ENCODE peak calls at places on chromosomes 16 and 17, in ten cellular contexts. B is transverse colon; V is SK-N-SH; Z is HAP-1; C is CD8-positive, alpha-beta T cell; U is neuronal stem cell; Y is heart right ventricle; J is right lobe of liver; X is uterus; I is SJSA1. Q is an unnamed sample.

GRCh38 chr16:18958621-18959578 is 24.8 kb upstream of the TMC7 start:
- DNase-seq in B (no peak), V (no peak), Z (peak; percentile 94), C (no peak), U (no peak), Y (no peak), J (no peak), X (no peak), I (no peak), Q (no peak)

GRCh38 chr16:89037261-89038152 is 56.1 kb upstream of the ACSF3 start:
- DNase-seq in B (no peak), V (no peak), Z (no peak), C (no peak), U (peak; percentile 71), Y (peak; percentile 26), J (no peak), X (no peak), I (no peak), Q (peak; percentile 51)

GRCh38 chr17:67993998-67994361 is 2.3 kb downstream of the C17orf58 start:
- DNase-seq in B (no peak), V (peak; percentile 71), Z (no peak), C (no peak), U (no peak), Y (no peak), J (no peak), X (no peak), I (no peak), Q (no peak)

GRCh38 chr17:69452664-69453260 is 38.3 kb downstream of the MAP2K6 start:
- DNase-seq in B (no peak), V (no peak), Z (no peak), C (no peak), U (no peak), Y (no peak), J (no peak), X (no peak), I (no peak), Q (no peak)

GRCh38 chr16:24989417-24989978 is 25.7 kb downstream of the ARHGAP17 start:
- DNase-seq in B (no peak), V (no peak), Z (no peak), C (no peak), U (no peak), Y (no peak), J (no peak), X (no peak), I (no peak), Q (no peak)

GRCh38 chr17:74116087-74116717 is 87.3 kb upstream of the RPL38 start:
- DNase-seq in B (no peak), V (no peak), Z (no peak), C (no peak), U (no peak), Y (no peak), J (no peak), X (no peak), I (no peak), Q (no peak)

GRCh38 chr17:48047113-48047740 is 932 bp upstream of the NFE2L1 start:
- DNase-seq in B (no peak), V (no peak), Z (no peak), C (no peak), U (no peak), Y (no peak), J (no peak), X (no peak), I (no peak), Q (no peak)

GRCh38 chr17:76687278-76688164 is 23.2 kb downstream of the MXRA7 start:
- DNase-seq in B (no peak), V (no peak), Z (no peak), C (no peak), U (no peak), Y (peak; percentile 62), J (no peak), X (peak; percentile 78), I (no peak), Q (no peak)

GRCh38 chr16:22355487-22355908 is 18.9 kb downstream of the CDR2 start:
- DNase-seq in B (no peak), V (no peak), Z (no peak), C (no peak), U (no peak), Y (no peak), J (no peak), X (no peak), I (no peak), Q (no peak)

GRCh38 chr17:2262146-2262587 is 41.4 kb downstream of the SMG6 start:
- DNase-seq in B (no peak), V (no peak), Z (no peak), C (no peak), U (no peak), Y (no peak), J (no peak), X (no peak), I (no peak), Q (no peak)

GRCh38 chr17:69677130-69677529 is 262.6 kb downstream of the MAP2K6 start:
- DNase-seq in B (no peak), V (no peak), Z (no peak), C (no peak), U (no peak), Y (no peak), J (no peak), X (no peak), I (no peak), Q (no peak)

GRCh38 chr17:75539969-75540729 is 14.7 kb downstream of the LLGL2 start:
- DNase-seq in B (no peak), V (peak; percentile 70), Z (no peak), C (no peak), U (no peak), Y (no peak), J (no peak), X (no peak), I (no peak), Q (no peak)
- H3K9me3 ChIP-seq in B (no peaks in the 10 kb centered on the region), V (no peaks in the 10 kb centered on the region), Z (no peaks in the 10 kb centered on the region), C (no peaks in the 10 kb centered on the region), U (no peaks in the 10 kb centered on the region), Y (no peaks in the 10 kb centered on the region), J (no peaks in the 10 kb centered on the region), X (no peaks in the 10 kb centered on the region), I (no peaks in the 10 kb centered on the region), Q (no peaks in the 10 kb centered on the region)

GRCh38 chr16:82926500-82926899 is 299.7 kb downstream of the CDH13 start:
- DNase-seq in B (no peak), V (no peak), Z (no peak), C (no peak), U (no peak), Y (no peak), J (no peak), X (no peak), I (no peak), Q (no peak)
- H3K9me3 ChIP-seq in B (no peaks in the 10 kb centered on the region), V (no peaks in the 10 kb centered on the region), Z (no peaks in the 10 kb centered on the region), C (no peaks in the 10 kb centered on the region), U (no peaks in the 10 kb centered on the region), Y (no peaks in the 10 kb centered on the region), J (no peaks in the 10 kb centered on the region), X (no peaks in the 10 kb centered on the region), I (no peaks in the 10 kb centered on the region), Q (no peaks in the 10 kb centered on the region)

GRCh38 chr17:82909322-82909904 is 69.6 kb upstream of the ZNF750 start:
- DNase-seq in B (peak; percentile 34), V (no peak), Z (no peak), C (peak; percentile 44), U (no peak), Y (no peak), J (no peak), X (no peak), I (no peak), Q (peak; percentile 57)

GRCh38 chr17:82910041-82910481 is 70.2 kb upstream of the ZNF750 start:
- DNase-seq in B (no peak), V (no peak), Z (no peak), C (no peak), U (no peak), Y (no peak), J (no peak), X (no peak), I (no peak), Q (no peak)

GRCh38 chr17:82910770-82911169 is 70.9 kb upstream of the ZNF750 start:
- DNase-seq in B (no peak), V (no peak), Z (no peak), C (no peak), U (no peak), Y (no peak), J (no peak), X (no peak), I (no peak), Q (no peak)

GRCh38 chr17:82905130-82905529 is 65.3 kb upstream of the ZNF750 start:
- DNase-seq in B (no peak), V (no peak), Z (no peak), C (no peak), U (no peak), Y (no peak), J (no peak), X (no peak), I (no peak), Q (no peak)

DNA sequence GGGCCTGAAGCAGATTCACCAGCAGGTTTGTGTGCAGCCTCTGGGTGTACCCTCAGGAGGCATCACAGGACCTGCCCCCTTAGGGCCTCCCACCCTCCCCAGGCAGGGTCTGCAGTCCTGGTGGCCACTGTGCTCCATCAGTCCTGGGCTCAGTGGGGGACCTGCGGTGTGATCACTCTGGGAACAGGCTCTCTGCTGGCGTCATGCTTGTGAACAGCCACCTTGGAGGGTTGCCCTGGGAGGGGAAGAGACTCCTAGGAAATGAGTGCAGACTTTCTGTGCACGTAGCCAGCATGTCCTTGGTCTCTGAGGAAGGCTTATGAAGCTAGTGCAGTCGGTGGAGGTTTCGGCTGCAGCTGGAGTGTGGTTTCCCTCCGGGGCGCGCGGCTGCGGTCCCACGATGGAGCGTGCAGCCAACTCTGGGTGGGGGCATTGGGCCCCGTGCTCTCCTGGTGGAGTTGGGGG is 68.0 kb upstream of the ZNF750 start:
- DNase-seq in B (no peak), V (no peak), Z (no peak), C (no peak), U (no peak), Y (no peak), J (no peak), X (no peak), I (no peak), Q (no peak)
- H3K9me3 ChIP-seq in B (no peaks in the 10 kb centered on the region), V (no peaks in the 10 kb centered on the region), Z (no peaks in the 10 kb centered on the region), C (no peaks in the 10 kb centered on the region), U (no peaks in the 10 kb centered on the region), Y (no peaks in the 10 kb centered on the region), J (no peaks in the 10 kb centered on the region), X (no peaks in the 10 kb centered on the region), I (no peaks in the 10 kb centered on the region), Q (no peaks in the 10 kb centered on the region)

GRCh38 chr16:35215287-35215686 is 1755.9 kb downstream of the TP53TG3F start:
- DNase-seq in B (no peak), V (no peak), Z (no peak), C (no peak), U (no peak), Y (no peak), J (no peak), X (no peak), I (no peak), Q (no peak)

GRCh38 chr16:35210681-35211433 is 1751.4 kb downstream of the TP53TG3F start:
- DNase-seq in B (no peak), V (no peak), Z (no peak), C (no peak), U (no peak), Y (no peak), J (no peak), X (no peak), I (no peak), Q (no peak)

DNA sequence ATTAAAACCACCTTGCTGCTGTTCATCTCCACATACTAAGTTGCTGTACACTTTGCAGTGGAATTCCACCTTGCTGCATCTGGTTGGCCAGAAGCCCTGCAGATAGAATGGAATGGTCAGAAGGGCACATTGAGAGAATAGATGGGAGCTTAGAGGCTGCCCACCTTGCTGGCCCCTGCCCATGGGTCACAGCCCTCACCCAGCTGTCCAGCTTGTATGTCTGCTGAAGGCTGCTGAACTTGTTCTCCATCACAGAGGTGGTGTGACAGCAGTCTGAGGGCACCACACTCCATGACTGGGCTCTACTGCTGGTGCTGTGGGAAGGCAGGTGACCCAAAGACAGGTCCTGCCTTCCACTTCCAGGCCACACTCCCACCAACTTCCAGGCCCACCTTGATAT is 1755.4 kb downstream of the TP53TG3F start:
- DNase-seq in B (no peak), V (no peak), Z (no peak), C (no peak), U (no peak), Y (no peak), J (no peak), X (no peak), I (no peak), Q (no peak)
- H3K9me3 ChIP-seq in B (no peaks in the 10 kb centered on the region), V (no peaks in the 10 kb centered on the region), Z (no peaks in the 10 kb centered on the region), C (no peaks in the 10 kb centered on the region), U (no peaks in the 10 kb centered on the region), Y (no peaks in the 10 kb centered on the region), J (no peaks in the 10 kb centered on the region), X (no peaks in the 10 kb centered on the region), I (peaks cover 3% of the 10 kb centered on the region), Q (peaks cover 30% of the 10 kb centered on the region)

Q was measured in mucosa of descending colon.